ENCODE peak calls at places on chromosomes 7 and 10, in seven cellular contexts. Q is ovary, N is tibial nerve, D is right lobe of liver, V is astrocyte of the spinal cord, T is left ventricle myocardium inferior, E is fibroblast of lung. C is an unnamed sample.

GRCh38 chr10:12749760-12750478 is 251.6 kb downstream of the CCDC3 start:
- DNase-seq in Q (no peak), N (no peak), D (no peak), V (no peak), T (no peak), E (no peak), C (no peak)

GRCh38 chr10:86370006-86370585 is 3.5 kb upstream of the GRID1 start:
- DNase-seq in Q (no peak), N (no peak), D (peak), V (no peak), T (no peak), E (no peak), C (no peak)

GRCh38 chr10:4947635-4948596 is 15.3 kb upstream of the AKR1C1 start:
- DNase-seq in Q (no peak), N (peak), D (no peak), V (peak), T (no peak), E (peak), C (peak)

GRCh38 chr10:105797234-105797890 is 1156.3 kb downstream of the SORCS3 start:
- DNase-seq in Q (no peak), N (no peak), D (no peak), V (peak), T (no peak), E (no peak), C (peak)

GRCh38 chr7:20236043-20236442 is 18.9 kb upstream of the MACC1 start:
- DNase-seq in Q (no peak), N (no peak), D (no peak), V (no peak), T (no peak), E (no peak), C (no peak)

GRCh38 chr10:86970152-86970886 is 2.0 kb downstream of the ADIRF start:
- DNase-seq in Q (peak), N (peak), D (no peak), V (peak), T (peak), E (peak), C (no peak)

GRCh38 chr7:124782335-124782734 is 16.7 kb upstream of the GPR37 start:
- DNase-seq in Q (no peak), N (no peak), D (no peak), V (no peak), T (no peak), E (no peak), C (no peak)

GRCh38 chr10:74500026-74500704 is 326.2 kb upstream of the KAT6B start:
- DNase-seq in Q (no peak), N (no peak), D (no peak), V (no peak), T (no peak), E (peak), C (no peak)

GRCh38 chr7:84139986-84140729 is 54.4 kb downstream of the SEMA3A start:
- DNase-seq in Q (no peak), N (no peak), D (no peak), V (peak), T (no peak), E (peak), C (peak)

GRCh38 chr7:116249969-116250553 is 39.7 kb downstream of the TES start:
- DNase-seq in Q (no peak), N (no peak), D (no peak), V (peak), T (no peak), E (peak), C (peak)

GRCh38 chr10:13880760-13881159 is 294.0 kb downstream of the PRPF18 start:
- DNase-seq in Q (no peak), N (no peak), D (no peak), V (no peak), T (no peak), E (no peak), C (no peak)

GRCh38 chr10:13883843-13884444 is 297.2 kb downstream of the PRPF18 start:
- DNase-seq in Q (no peak), N (no peak), D (no peak), V (no peak), T (no peak), E (peak), C (no peak)

GRCh38 chr10:13877154-13877909 is 290.6 kb downstream of the PRPF18 start:
- DNase-seq in Q (no peak), N (peak), D (no peak), V (no peak), T (peak), E (peak), C (no peak)

GRCh38 chr10:13885238-13885990 is 298.6 kb downstream of the PRPF18 start:
- DNase-seq in Q (no peak), N (no peak), D (no peak), V (no peak), T (no peak), E (no peak), C (no peak)

GRCh38 chr10:13882112-13882711 is 295.4 kb downstream of the PRPF18 start:
- DNase-seq in Q (no peak), N (peak), D (no peak), V (peak), T (no peak), E (peak), C (peak)
- H3K4me3 ChIP-seq in Q (no peak), N (no peak), D (no peak), V (no peak), T (peak), E (peak), C (no peak)

DNA sequence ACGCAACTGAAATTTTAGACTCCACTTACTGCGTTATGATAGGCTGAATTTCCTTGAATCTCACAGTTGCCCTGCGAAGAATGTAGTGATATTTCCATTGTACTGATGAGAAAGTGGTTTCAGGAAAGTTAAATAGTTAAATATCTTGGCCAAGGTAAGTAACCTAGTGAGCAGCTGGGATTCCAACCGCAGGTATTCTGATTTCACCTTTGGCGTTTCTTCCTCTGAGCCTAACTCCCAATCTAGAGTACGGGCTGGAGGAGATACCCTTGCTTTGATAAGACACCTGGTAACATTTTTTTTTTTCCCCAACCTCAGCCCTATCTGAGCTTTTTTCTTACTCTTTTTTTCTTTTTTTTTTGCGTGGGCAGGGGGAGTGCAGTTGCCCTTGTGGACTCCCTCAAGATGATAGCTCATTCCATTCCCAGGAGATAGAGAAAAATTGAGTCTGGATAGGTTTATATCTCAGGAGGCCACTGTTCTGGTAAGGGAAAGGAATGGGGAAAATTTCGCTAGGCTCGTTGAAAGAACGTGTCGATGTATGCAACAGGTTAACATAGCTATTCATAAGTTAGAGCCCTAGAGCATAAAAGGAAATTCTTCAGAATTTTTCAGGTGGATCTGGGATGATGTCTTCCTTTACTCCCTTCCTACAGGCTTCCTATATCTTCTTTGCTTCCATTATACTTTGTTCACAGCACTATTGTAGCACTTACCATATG is 3.1 kb upstream of the TAS2R38 start:
- DNase-seq in Q (no peak), N (no peak), D (no peak), V (no peak), T (no peak), E (no peak), C (no peak)
- TF ChIP-seq CTCF in Q (no peak), N (no peak), D (no peak), V (no peak), T (peak), E (no peak), C (no peak)

GRCh38 chr10:16519908-16520861 is 1.5 kb downstream of the C1QL3 start:
- DNase-seq in Q (no peak), N (no peak), D (no peak), V (no peak), T (no peak), E (no peak), C (no peak)
- H3K4me3 ChIP-seq in Q (no peak), N (peak), D (no peak), V (no peak), T (peak), E (peak), C (no peak)

GRCh38 chr7:128389085-128389814 is 20.5 kb downstream of the IMPDH1 start:
- DNase-seq in Q (no peak), N (no peak), D (no peak), V (no peak), T (no peak), E (no peak), C (no peak)
- TF ChIP-seq CTCF in Q (no peak), N (no peak), D (no peak), V (no peak), T (no peak), E (no peak), C (no peak)

GRCh38 chr7:137818036-137818435 is 28.7 kb downstream of the DGKI start:
- DNase-seq in Q (no peak), N (no peak), D (no peak), V (no peak), T (no peak), E (peak), C (no peak)
- H3K4me3 ChIP-seq in Q (no peak), N (no peak), D (no peak), V (no peak), T (no peak), E (no peak), C (no peak)

DNA sequence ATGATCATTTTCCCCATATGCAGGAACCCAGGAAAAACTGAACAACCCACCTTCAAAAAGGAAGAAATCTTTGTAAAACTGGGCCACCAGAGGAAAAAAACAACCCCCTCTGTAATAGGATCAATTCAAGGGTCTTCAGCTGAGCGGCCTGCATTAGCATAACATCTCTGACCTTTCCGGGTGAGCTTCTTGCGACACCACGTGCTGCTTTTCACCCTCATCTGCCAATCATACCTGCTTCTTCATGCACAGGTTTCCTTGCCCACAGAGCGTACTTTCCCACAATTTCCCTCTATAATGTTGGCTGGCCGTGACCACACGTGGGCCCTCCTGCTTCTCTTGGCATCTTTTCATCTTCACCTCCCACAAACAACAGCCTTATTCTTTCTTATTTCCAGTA is 284.3 kb upstream of the NEBL start:
- DNase-seq in Q (no peak), N (no peak), D (no peak), V (no peak), T (no peak), E (no peak), C (no peak)
- TF ChIP-seq CTCF in Q (no peak), N (no peak), D (no peak), V (no peak), T (no peak), E (no peak), C (no peak)

GRCh38 chr10:56622335-56622973 is 261.4 kb upstream of the ZWINT start:
- DNase-seq in Q (no peak), N (no peak), D (no peak), V (no peak), T (no peak), E (peak), C (no peak)
- H3K4me3 ChIP-seq in Q (peak), N (no peak), D (peak), V (no peak), T (peak), E (no peak), C (no peak)

GRCh38 chr7:140673770-140674155 is 1.0 kb downstream of the ADCK2 start:
- DNase-seq in Q (no peak), N (no peak), D (no peak), V (no peak), T (no peak), E (no peak), C (no peak)

GRCh38 chr7:140675726-140676125 is 3.0 kb downstream of the ADCK2 start:
- DNase-seq in Q (no peak), N (no peak), D (no peak), V (no peak), T (no peak), E (no peak), C (no peak)

GRCh38 chr7:140676303-140676702 is 3.6 kb downstream of the ADCK2 start:
- DNase-seq in Q (no peak), N (no peak), D (no peak), V (no peak), T (no peak), E (no peak), C (no peak)

GRCh38 chr7:140674356-140674800 is 1.6 kb downstream of the ADCK2 start:
- DNase-seq in Q (no peak), N (no peak), D (no peak), V (no peak), T (no peak), E (no peak), C (no peak)

GRCh38 chr7:140674899-140675701 is 2.4 kb downstream of the ADCK2 start:
- DNase-seq in Q (no peak), N (no peak), D (no peak), V (peak), T (no peak), E (peak), C (peak)
- TF ChIP-seq CTCF in Q (peak), N (peak), D (peak), V (peak), T (peak), E (peak), C (peak)

DNA sequence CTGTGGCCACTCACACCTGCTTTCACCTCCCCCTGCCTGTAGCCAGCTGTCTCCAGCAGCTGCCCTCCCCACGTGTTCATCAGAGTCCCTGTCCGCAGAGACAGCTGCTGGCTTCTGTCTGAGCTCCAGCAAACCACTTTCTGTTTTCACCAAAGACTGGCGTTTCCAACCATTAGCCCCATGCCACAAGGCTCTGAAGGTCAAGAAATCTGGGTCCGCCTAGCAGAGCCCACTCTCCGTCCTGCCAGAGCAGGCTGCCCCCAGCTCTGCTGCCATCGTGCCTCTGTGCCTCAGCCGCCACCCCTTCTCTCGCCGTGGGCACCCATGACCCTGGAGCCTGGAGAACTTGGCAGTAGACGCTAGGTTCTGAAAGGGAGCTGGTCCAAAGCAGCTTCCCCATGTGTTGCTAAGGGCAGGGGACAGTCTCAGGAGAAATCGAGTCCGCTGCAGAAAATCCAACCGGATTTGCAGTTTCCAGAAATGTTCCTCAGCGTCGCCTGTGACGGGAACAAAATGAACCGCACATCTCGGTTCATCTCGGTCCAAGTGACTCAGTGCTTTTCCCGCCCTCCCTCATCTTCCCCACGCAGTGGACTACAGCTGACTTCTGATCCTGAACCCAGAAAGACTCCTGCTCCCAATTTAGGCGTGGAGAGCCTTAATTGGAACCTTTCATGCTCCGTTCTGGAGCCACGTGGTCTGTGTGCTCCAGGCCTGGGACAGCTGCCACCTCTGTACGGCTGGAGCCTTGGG is 28.0 kb downstream of the TMEM120A start:
- DNase-seq in Q (peak), N (peak), D (peak), V (no peak), T (peak), E (peak), C (no peak)
- H3K4me3 ChIP-seq in Q (no peak), N (no peak), D (no peak), V (no peak), T (peak), E (peak), C (no peak)

GRCh38 chr10:102608487-102608886 is 35.8 kb upstream of the TRIM8 start:
- DNase-seq in Q (no peak), N (peak), D (no peak), V (no peak), T (no peak), E (no peak), C (no peak)
- TF ChIP-seq CTCF in Q (no peak), N (no peak), D (no peak), V (no peak), T (no peak), E (no peak), C (no peak)